ENCODE peak calls at places on chromosome 12, in six cellular contexts. One of them, this sample, is unnamed.
A peak's percentile ranks its signal among the peaks of the same experiment; 100 is the strongest.

GRCh38 chr12:111180830-111181726 is 187.8 kb downstream of the PHETA1 start:
- DNase-seq in fibroblast of pulmonary artery: peak; percentile 63
- DNase-seq in MM.1S: no peak
- DNase-seq in HCT116: no peak
- DNase-seq in neural crest cell: no peak
- DNase-seq in Caco-2: no peak
- DNase-seq in this sample: no peak

GRCh38 chr12:26298785-26299621 is 103.6 kb downstream of the SSPN start:
- DNase-seq in fibroblast of pulmonary artery: peak; percentile 69
- DNase-seq in HCT116: no peak
- DNase-seq in neural crest cell: no peak
- DNase-seq in Caco-2: peak; percentile 12
- DNase-seq in MM.1S: peak; percentile 90
- DNase-seq in this sample: peak; percentile 32

GRCh38 chr12:124451637-124452243 is 115.7 kb downstream of the NCOR2 start:
- DNase-seq in fibroblast of pulmonary artery: no peak
- DNase-seq in Caco-2: no peak
- DNase-seq in neural crest cell: no peak
- DNase-seq in MM.1S: no peak
- DNase-seq in HCT116: no peak
- DNase-seq in this sample: no peak

GRCh38 chr12:106248849-106249371 is 1.1 kb upstream of the CKAP4 start:
- DNase-seq in fibroblast of pulmonary artery: peak; percentile 68
- DNase-seq in HCT116: no peak
- DNase-seq in Caco-2: no peak
- DNase-seq in neural crest cell: no peak
- DNase-seq in MM.1S: peak; percentile 50
- DNase-seq in this sample: no peak

GRCh38 chr12:132925597-132926416 is 30.3 kb downstream of the ZNF605 start:
- DNase-seq in MM.1S: no peak
- DNase-seq in neural crest cell: no peak
- DNase-seq in HCT116: no peak
- DNase-seq in fibroblast of pulmonary artery: no peak
- DNase-seq in Caco-2: no peak
- DNase-seq in this sample: no peak

GRCh38 chr12:113068312-113068935 is 11.9 kb downstream of the DTX1 start:
- DNase-seq in Caco-2: no peak
- DNase-seq in HCT116: no peak
- DNase-seq in MM.1S: no peak
- DNase-seq in fibroblast of pulmonary artery: no peak
- DNase-seq in neural crest cell: no peak
- DNase-seq in this sample: no peak

GRCh38 chr12:121536058-121536928 is 44.5 kb downstream of the KDM2B start:
- DNase-seq in Caco-2: peak; percentile 48
- DNase-seq in fibroblast of pulmonary artery: peak; percentile 85
- DNase-seq in MM.1S: peak; percentile 91
- DNase-seq in HCT116: no peak
- DNase-seq in neural crest cell: peak; percentile 73
- DNase-seq in this sample: peak; percentile 61

GRCh38 chr12:75120202-75120774 is 89.4 kb downstream of the KCNC2 start:
- DNase-seq in HCT116: no peak
- DNase-seq in neural crest cell: no peak
- DNase-seq in fibroblast of pulmonary artery: no peak
- DNase-seq in MM.1S: no peak
- DNase-seq in Caco-2: no peak
- DNase-seq in this sample: no peak

GRCh38 chr12:94495458-94496137 is 35.9 kb upstream of the CEP83 start:
- DNase-seq in fibroblast of pulmonary artery: no peak
- DNase-seq in MM.1S: no peak
- DNase-seq in HCT116: no peak
- DNase-seq in neural crest cell: no peak
- DNase-seq in Caco-2: no peak
- DNase-seq in this sample: no peak

GRCh38 chr12:113097716-113098427 is 37.7 kb downstream of the RASAL1 start:
- DNase-seq in neural crest cell: no peak
- DNase-seq in HCT116: no peak
- DNase-seq in fibroblast of pulmonary artery: peak; percentile 62
- DNase-seq in MM.1S: no peak
- DNase-seq in Caco-2: peak; percentile 10
- DNase-seq in this sample: no peak

GRCh38 chr12:59077153-59077930 is 157.0 kb upstream of the LRIG3 start:
- DNase-seq in neural crest cell: no peak
- DNase-seq in Caco-2: no peak
- DNase-seq in MM.1S: no peak
- DNase-seq in HCT116: no peak
- DNase-seq in fibroblast of pulmonary artery: peak; percentile 69
- DNase-seq in this sample: no peak

GRCh38 chr12:6839482-6840201 is 1.1 kb upstream of the GNB3 start:
- DNase-seq in HCT116: no peak
- DNase-seq in neural crest cell: no peak
- DNase-seq in fibroblast of pulmonary artery: no peak
- DNase-seq in Caco-2: peak; percentile 59
- DNase-seq in MM.1S: peak; percentile 84
- DNase-seq in this sample: no peak

GRCh38 chr12:59429766-59430165 is 166.1 kb upstream of the SLC16A7 start:
- DNase-seq in Caco-2: no peak
- DNase-seq in neural crest cell: no peak
- DNase-seq in HCT116: no peak
- DNase-seq in MM.1S: no peak
- DNase-seq in fibroblast of pulmonary artery: no peak
- DNase-seq in this sample: no peak

GRCh38 chr12:132423251-132424117 is 66.5 kb upstream of the FBRSL1 start:
- DNase-seq in MM.1S: no peak
- DNase-seq in neural crest cell: peak; percentile 48
- DNase-seq in fibroblast of pulmonary artery: no peak
- DNase-seq in HCT116: no peak
- DNase-seq in Caco-2: no peak
- DNase-seq in this sample: no peak

GRCh38 chr12:54394281-54394719 is 9.8 kb upstream of the ZNF385A start:
- DNase-seq in fibroblast of pulmonary artery: peak; percentile 67
- DNase-seq in Caco-2: peak; percentile 66
- DNase-seq in HCT116: peak; percentile 45
- DNase-seq in MM.1S: peak; percentile 47
- DNase-seq in neural crest cell: peak; percentile 60
- DNase-seq in this sample: peak; percentile 76

GRCh38 chr12:120352117-120352516 is 16.8 kb downstream of the MSI1 start:
- DNase-seq in Caco-2: no peak
- DNase-seq in MM.1S: no peak
- DNase-seq in HCT116: no peak
- DNase-seq in neural crest cell: no peak
- DNase-seq in fibroblast of pulmonary artery: peak; percentile 8
- DNase-seq in this sample: no peak

GRCh38 chr12:95623554-95624170 is 72.4 kb upstream of the USP44 start:
- DNase-seq in fibroblast of pulmonary artery: peak; percentile 93
- DNase-seq in neural crest cell: peak; percentile 40
- DNase-seq in MM.1S: peak; percentile 31
- DNase-seq in HCT116: peak; percentile 66
- DNase-seq in Caco-2: peak; percentile 78
- DNase-seq in this sample: peak; percentile 78

GRCh38 chr12:132160016-132160415 is 15.8 kb downstream of the NOC4L start:
- DNase-seq in fibroblast of pulmonary artery: no peak
- DNase-seq in MM.1S: no peak
- DNase-seq in Caco-2: no peak
- DNase-seq in HCT116: no peak
- DNase-seq in neural crest cell: no peak
- DNase-seq in this sample: no peak

GRCh38 chr12:87931764-87932163 is 97.4 kb downstream of the C12orf50 start:
- DNase-seq in HCT116: no peak
- DNase-seq in neural crest cell: no peak
- DNase-seq in MM.1S: no peak
- DNase-seq in Caco-2: no peak
- DNase-seq in fibroblast of pulmonary artery: peak; percentile 8
- DNase-seq in this sample: no peak

GRCh38 chr12:52390739-52391617 is 5.5 kb upstream of the KRT84 start:
- DNase-seq in MM.1S: peak; percentile 15
- DNase-seq in Caco-2: peak; percentile 47
- DNase-seq in HCT116: peak; percentile 24
- DNase-seq in neural crest cell: peak; percentile 23
- DNase-seq in fibroblast of pulmonary artery: peak; percentile 45
- DNase-seq in this sample: peak; percentile 41

GRCh38 chr12:49130151-49131050 is 794 bp downstream of the TUBA1B start:
- DNase-seq in fibroblast of pulmonary artery: peak; percentile 96
- DNase-seq in Caco-2: peak; percentile 96
- DNase-seq in neural crest cell: peak; percentile 82
- DNase-seq in HCT116: peak; percentile 78
- DNase-seq in MM.1S: peak; percentile 93
- DNase-seq in this sample: peak; percentile 92
- TF ChIP-seq CTCF in fibroblast of pulmonary artery: peak; percentile 84
- TF ChIP-seq CTCF in Caco-2: peak; percentile 92
- TF ChIP-seq CTCF in neural crest cell: peak; percentile 96
- TF ChIP-seq CTCF in HCT116: peak; percentile 89
- TF ChIP-seq CTCF in MM.1S: peak; percentile 94
- TF ChIP-seq CTCF in this sample: peak; percentile 72

GRCh38 chr12:122868471-122869177 is 27.3 kb downstream of the VPS37B start:
- DNase-seq in Caco-2: no peak
- DNase-seq in neural crest cell: no peak
- DNase-seq in MM.1S: no peak
- DNase-seq in fibroblast of pulmonary artery: no peak
- DNase-seq in HCT116: no peak
- DNase-seq in this sample: no peak

GRCh38 chr12:122866379-122866778 is 29.5 kb downstream of the VPS37B start:
- DNase-seq in neural crest cell: no peak
- DNase-seq in Caco-2: no peak
- DNase-seq in MM.1S: no peak
- DNase-seq in HCT116: no peak
- DNase-seq in fibroblast of pulmonary artery: no peak
- DNase-seq in this sample: no peak

GRCh38 chr12:122869207-122869973 is 26.5 kb downstream of the VPS37B start:
- DNase-seq in MM.1S: no peak
- DNase-seq in fibroblast of pulmonary artery: no peak
- DNase-seq in HCT116: no peak
- DNase-seq in Caco-2: no peak
- DNase-seq in neural crest cell: no peak
- DNase-seq in this sample: no peak

GRCh38 chr12:122866950-122867607 is 28.8 kb downstream of the VPS37B start:
- DNase-seq in fibroblast of pulmonary artery: no peak
- DNase-seq in MM.1S: no peak
- DNase-seq in Caco-2: no peak
- DNase-seq in HCT116: no peak
- DNase-seq in neural crest cell: no peak
- DNase-seq in this sample: no peak

DNA sequence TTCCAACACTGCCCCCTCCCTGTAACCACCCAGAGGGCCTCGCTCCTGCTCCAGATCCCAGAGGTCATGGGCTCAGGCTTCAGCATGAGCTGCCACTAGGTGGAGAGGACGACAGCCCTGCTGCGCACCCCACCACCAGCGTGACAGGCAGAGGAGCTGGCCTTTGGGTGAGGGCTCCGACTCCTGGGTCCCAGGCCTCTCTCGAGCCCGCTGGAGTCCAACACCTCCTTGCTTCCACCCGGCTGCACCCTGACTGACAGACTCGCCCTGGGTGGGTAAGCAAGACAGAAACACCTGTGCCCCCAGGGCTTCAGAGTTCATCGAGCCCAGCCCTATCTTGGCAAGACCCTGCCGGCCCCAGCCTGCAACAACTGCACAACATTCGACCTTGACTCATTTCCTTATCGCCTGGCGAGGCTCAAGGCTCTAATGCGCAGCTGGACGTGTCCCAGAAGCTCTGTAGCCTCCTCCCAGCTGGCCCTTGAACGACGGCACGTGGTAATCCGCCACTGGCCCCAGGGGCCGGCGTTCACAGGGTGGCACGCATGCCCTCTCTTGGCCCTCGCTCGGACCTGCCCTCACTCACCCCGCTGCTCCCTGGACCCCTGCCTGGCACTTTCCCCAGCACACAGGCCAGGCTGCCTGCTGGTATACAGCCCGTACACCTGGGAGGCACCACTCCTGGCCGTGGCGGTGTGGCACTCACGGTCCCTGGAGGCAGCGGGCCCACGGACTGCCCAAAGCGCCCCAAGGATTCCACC is 28.0 kb downstream of the VPS37B start:
- DNase-seq in MM.1S: no peak
- DNase-seq in HCT116: no peak
- DNase-seq in neural crest cell: no peak
- DNase-seq in fibroblast of pulmonary artery: no peak
- DNase-seq in Caco-2: peak; percentile 41
- DNase-seq in this sample: no peak
- TF ChIP-seq CTCF in MM.1S: no peak
- TF ChIP-seq CTCF in HCT116: peak; percentile 53
- TF ChIP-seq CTCF in neural crest cell: peak; percentile 38
- TF ChIP-seq CTCF in fibroblast of pulmonary artery: no peak
- TF ChIP-seq CTCF in Caco-2: peak; percentile 27
- TF ChIP-seq CTCF in this sample: no peak

DNA sequence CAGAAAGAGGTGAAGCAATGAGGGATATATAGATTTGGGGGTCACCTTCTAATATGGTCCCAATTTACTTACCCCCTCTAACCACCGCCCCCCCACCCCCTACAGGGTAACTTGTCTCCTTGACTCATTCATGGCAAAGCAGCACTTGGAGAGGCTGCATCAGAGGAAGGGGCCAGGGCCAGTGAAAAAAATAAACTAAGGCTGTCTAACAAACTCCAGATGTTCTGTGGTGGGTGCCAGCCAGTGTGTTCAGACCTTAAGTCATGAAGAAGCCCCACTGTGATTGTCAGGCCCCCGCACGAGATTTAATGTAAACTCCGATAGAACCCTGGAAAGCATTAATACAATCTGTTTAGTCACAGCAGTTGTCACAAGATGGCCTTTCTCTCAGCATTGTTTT is 220.1 kb downstream of the FBXL14 start:
- DNase-seq in neural crest cell: no peak
- DNase-seq in HCT116: no peak
- DNase-seq in fibroblast of pulmonary artery: no peak
- DNase-seq in Caco-2: no peak
- DNase-seq in MM.1S: no peak
- DNase-seq in this sample: no peak
- TF ChIP-seq CTCF in neural crest cell: no peak
- TF ChIP-seq CTCF in HCT116: no peak
- TF ChIP-seq CTCF in fibroblast of pulmonary artery: no peak
- TF ChIP-seq CTCF in Caco-2: no peak
- TF ChIP-seq CTCF in MM.1S: no peak
- TF ChIP-seq CTCF in this sample: no peak

DNA sequence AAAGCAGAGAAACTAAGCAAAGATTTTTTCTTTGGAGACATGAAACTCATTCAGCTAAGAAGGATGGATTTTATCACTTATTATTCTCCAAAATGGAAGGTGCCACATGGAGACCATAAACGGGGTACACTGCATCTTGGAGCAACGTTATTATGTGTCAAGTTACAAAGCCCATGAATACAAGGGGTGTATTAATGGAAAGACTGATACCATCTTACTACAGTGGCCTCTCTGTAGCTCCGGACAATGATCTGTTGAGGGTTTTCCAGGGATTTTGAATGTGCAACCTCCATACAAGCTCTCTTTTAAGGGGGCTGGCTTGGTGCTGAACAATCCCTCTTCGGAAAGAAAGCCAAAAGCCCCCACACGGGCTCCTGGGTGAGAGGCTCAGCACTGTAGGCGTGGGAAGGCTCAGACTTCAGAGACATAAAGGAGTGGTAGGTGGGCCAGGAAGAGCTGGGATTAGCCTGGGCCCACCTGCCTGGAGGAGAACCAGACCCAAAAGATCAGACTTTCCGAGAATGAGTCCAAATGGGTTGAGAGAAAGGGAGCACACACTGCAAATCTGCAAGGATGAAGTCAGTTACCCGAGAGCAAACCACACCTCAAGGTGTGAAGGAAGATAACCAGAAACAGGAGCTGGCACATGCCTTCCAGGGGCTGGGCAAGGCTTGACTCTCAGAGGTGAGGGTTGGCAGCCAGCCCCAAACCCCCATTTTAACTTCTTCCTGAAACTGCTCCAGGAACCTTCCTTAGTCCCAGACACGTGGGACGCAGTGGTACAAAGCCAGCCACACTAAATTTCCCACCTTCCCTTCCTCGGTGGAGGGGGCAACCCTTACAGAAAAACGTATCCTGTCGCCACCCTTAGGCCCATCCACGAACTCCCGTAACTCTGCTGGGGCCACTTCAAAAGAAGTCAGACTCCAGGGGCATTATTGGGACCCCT is 1.5 kb downstream of the VPS37B start:
- DNase-seq in HCT116: no peak
- DNase-seq in MM.1S: no peak
- DNase-seq in neural crest cell: no peak
- DNase-seq in Caco-2: no peak
- DNase-seq in fibroblast of pulmonary artery: no peak
- DNase-seq in this sample: peak; percentile 80
- TF ChIP-seq CTCF in HCT116: no peak
- TF ChIP-seq CTCF in MM.1S: no peak
- TF ChIP-seq CTCF in neural crest cell: no peak
- TF ChIP-seq CTCF in Caco-2: no peak
- TF ChIP-seq CTCF in fibroblast of pulmonary artery: no peak
- TF ChIP-seq CTCF in this sample: no peak

This sample was measured in Calu3.